ENCODE peak calls at places on chromosomes 2 and 18, in four cellular contexts. Y, N, T and C are unnamed samples.

GRCh38 chr18:48928787-48929186 is 22.0 kb downstream of the SMAD7 start:
- DNase-seq in Y (peak; percentile 64), N (peak; percentile 22), T (peak; percentile 68), C (peak; percentile 54)

GRCh38 chr2:132424526-132425121 is 8.0 kb downstream of the GPR39 start:
- DNase-seq in N (no peak), T (no peak), Y (no peak), C (no peak)

GRCh38 chr2:20108655-20109396 is 57.4 kb upstream of the LAPTM4A start:
- DNase-seq in T (no peak), N (no peak), Y (no peak), C (no peak)

GRCh38 chr2:43026451-43027102 is 199.8 kb downstream of the ZFP36L2 start:
- DNase-seq in N (no peak), T (no peak), Y (no peak), C (no peak)

GRCh38 chr2:101307503-101307902 is 998 bp downstream of the RNF149 start:
- DNase-seq in N (no peak), T (no peak), Y (no peak), C (no peak)

GRCh38 chr2:171754254-171754939 is 67.1 kb downstream of the DYNC1I2 start:
- DNase-seq in T (no peak), Y (no peak), N (no peak), C (no peak)

GRCh38 chr2:207090389-207090788 is 75.4 kb downstream of the KLF7 start:
- DNase-seq in T (no peak), Y (no peak), N (no peak), C (no peak)

GRCh38 chr2:204667990-204668389 is 122.7 kb downstream of the PARD3B start:
- DNase-seq in N (no peak), T (no peak), Y (no peak), C (no peak)

GRCh38 chr2:183248866-183249567 is 124.8 kb downstream of the NUP35 start:
- DNase-seq in Y (no peak), T (no peak), N (peak; percentile 40), C (no peak)

GRCh38 chr18:26956894-26957293 is 91.4 kb upstream of the AQP4 start:
- DNase-seq in T (no peak), N (peak; percentile 59), Y (no peak), C (no peak)

GRCh38 chr2:54468643-54469042 is 12.5 kb downstream of the SPTBN1 start:
- DNase-seq in Y (no peak), T (no peak), N (no peak), C (no peak)

GRCh38 chr2:20198001-20198400 is 26.9 kb downstream of the SDC1 start:
- DNase-seq in T (no peak), Y (no peak), N (no peak), C (no peak)

GRCh38 chr18:64333584-64333983 is 184.7 kb upstream of the LINC00305 start:
- DNase-seq in Y (no peak), T (no peak), N (no peak), C (no peak)

GRCh38 chr2:98601532-98602132 is 6.7 kb downstream of the COA5 start:
- DNase-seq in Y (no peak), N (peak; percentile 79), T (no peak), C (no peak)

GRCh38 chr18:48795696-48796095 is 155.1 kb downstream of the SMAD7 start:
- DNase-seq in Y (no peak), N (no peak), T (no peak), C (no peak)

GRCh38 chr18:37578886-37579513 is 13.4 kb upstream of the CELF4 start:
- DNase-seq in Y (no peak), N (peak; percentile 44), T (no peak), C (no peak)

GRCh38 chr2:72023678-72024390 is 123.8 kb downstream of the CYP26B1 start:
- DNase-seq in N (no peak), T (no peak), Y (no peak), C (no peak)

GRCh38 chr2:100865819-100866462 is 46.0 kb downstream of the NPAS2 start:
- DNase-seq in Y (no peak), N (no peak), T (no peak), C (no peak)

GRCh38 chr2:45743531-45744391 is 92.3 kb downstream of the PRKCE start:
- DNase-seq in Y (no peak), N (no peak), T (no peak), C (no peak)

GRCh38 chr2:100742884-100743283 is 77.1 kb upstream of the NPAS2 start:
- DNase-seq in Y (no peak), T (no peak), N (no peak), C (no peak)

GRCh38 chr2:42568431-42569115 is at the start of gene MTA3:
- DNase-seq in Y (peak; percentile 49), N (peak; percentile 88), T (peak; percentile 72), C (peak; percentile 47)

GRCh38 chr18:11040823-11041712 is 108.3 kb downstream of the PIEZO2 start:
- DNase-seq in T (no peak), N (peak; percentile 66), Y (no peak), C (no peak)

GRCh38 chr18:26073742-26074141 is 16.7 kb downstream of the SS18 start:
- DNase-seq in Y (no peak), T (no peak), N (no peak), C (no peak)

GRCh38 chr2:232890536-232890895 is 20.5 kb downstream of the SNORC start:
- DNase-seq in T (no peak), N (no peak), Y (no peak), C (no peak)

GRCh38 chr2:237131749-237132148 is 46.1 kb downstream of the COPS8 start:
- DNase-seq in Y (no peak), T (no peak), N (no peak), C (no peak)

GRCh38 chr2:239020541-239021041 is 172.7 kb downstream of the TWIST2 start:
- DNase-seq in T (no peak), N (no peak), Y (no peak), C (no peak)

GRCh38 chr2:12884713-12885282 is 168.1 kb downstream of the TRIB2 start:
- DNase-seq in N (peak; percentile 55), T (no peak), Y (no peak), C (no peak)

GRCh38 chr2:178891265-178891958 is 84.2 kb upstream of the TTN start:
- DNase-seq in N (peak; percentile 90), Y (no peak), T (peak; percentile 50), C (peak; percentile 32)

GRCh38 chr18:26471027-26471426 is 77.3 kb downstream of the KCTD1 start:
- DNase-seq in N (no peak), Y (no peak), T (no peak), C (no peak)

GRCh38 chr18:3665187-3665586 is 215.2 kb downstream of the TGIF1 start:
- DNase-seq in Y (no peak), T (no peak), N (no peak), C (no peak)

GRCh38 chr2:230925879-230926765 is 1.1 kb upstream of the GPR55 start:
- DNase-seq in Y (no peak), N (peak; percentile 57), T (peak; percentile 76), C (no peak)

GRCh38 chr2:50443868-50444267 is 588.1 kb downstream of the NRXN1 start:
- DNase-seq in N (no peak), T (no peak), Y (no peak), C (no peak)